ENCODE peak calls at places on chromosomes 1 and 21, in five cellular contexts. One of them, this sample, is unnamed.
A peak's percentile ranks its signal among the peaks of the same experiment; 100 is the strongest.

GRCh38 chr1:234658143-234658542 is 48.2 kb upstream of the IRF2BP2 start:
- DNase-seq in HCT116: peak; percentile 8
- DNase-seq in GM23248: peak; percentile 82
- DNase-seq in MM.1S: no peak
- DNase-seq in neural progenitor cell: peak; percentile 46
- DNase-seq in this sample: peak; percentile 44

GRCh38 chr1:120176092-120176855 is at the start of gene SEC22B:
- DNase-seq in HCT116: peak; percentile 94
- DNase-seq in GM23248: peak; percentile 96
- DNase-seq in MM.1S: peak; percentile 81
- DNase-seq in neural progenitor cell: peak; percentile 93
- DNase-seq in this sample: peak; percentile 92

GRCh38 chr1:204941415-204942338 is 71.0 kb downstream of the NFASC start:
- DNase-seq in HCT116: peak; percentile 34
- DNase-seq in GM23248: peak; percentile 78
- DNase-seq in MM.1S: peak; percentile 81
- DNase-seq in neural progenitor cell: peak; percentile 87
- DNase-seq in this sample: peak; percentile 78

GRCh38 chr1:206680279-206680678 is 4.4 kb upstream of the MAPKAPK2 start:
- DNase-seq in HCT116: no peak
- DNase-seq in GM23248: no peak
- DNase-seq in MM.1S: no peak
- DNase-seq in neural progenitor cell: no peak
- DNase-seq in this sample: no peak

GRCh38 chr21:29208044-29208665 is 77.7 kb downstream of the MAP3K7CL start:
- DNase-seq in HCT116: no peak
- DNase-seq in GM23248: no peak
- DNase-seq in MM.1S: no peak
- DNase-seq in neural progenitor cell: no peak
- DNase-seq in this sample: no peak

GRCh38 chr1:205504311-205505075 is at the start of gene CDK18:
- DNase-seq in HCT116: peak; percentile 73
- DNase-seq in GM23248: no peak
- DNase-seq in MM.1S: peak; percentile 74
- DNase-seq in neural progenitor cell: peak; percentile 85
- DNase-seq in this sample: peak; percentile 81

GRCh38 chr1:25037174-25038074 is 107.3 kb upstream of the RUNX3 start:
- DNase-seq in HCT116: peak; percentile 48
- DNase-seq in GM23248: peak; percentile 58
- DNase-seq in MM.1S: peak; percentile 58
- DNase-seq in neural progenitor cell: peak; percentile 70
- DNase-seq in this sample: peak; percentile 64

GRCh38 chr1:41582351-41582750 is 97.9 kb upstream of the EDN2 start:
- DNase-seq in HCT116: no peak
- DNase-seq in GM23248: no peak
- DNase-seq in MM.1S: no peak
- DNase-seq in neural progenitor cell: no peak
- DNase-seq in this sample: no peak

GRCh38 chr1:114395863-114396262 is 115.1 kb downstream of the TRIM33 start:
- DNase-seq in HCT116: no peak
- DNase-seq in GM23248: no peak
- DNase-seq in MM.1S: no peak
- DNase-seq in neural progenitor cell: no peak
- DNase-seq in this sample: no peak

GRCh38 chr1:235077163-235077540 is 51.5 kb downstream of the TOMM20 start:
- DNase-seq in HCT116: no peak
- DNase-seq in GM23248: no peak
- DNase-seq in MM.1S: no peak
- DNase-seq in neural progenitor cell: no peak
- DNase-seq in this sample: no peak

GRCh38 chr1:78005347-78005722 is 596 bp downstream of the DNAJB4 start:
- DNase-seq in HCT116: no peak
- DNase-seq in GM23248: no peak
- DNase-seq in MM.1S: no peak
- DNase-seq in neural progenitor cell: no peak
- DNase-seq in this sample: no peak

GRCh38 chr1:205226868-205227583 is 720 bp upstream of the TMCC2 start:
- DNase-seq in HCT116: peak; percentile 10
- DNase-seq in GM23248: peak; percentile 77
- DNase-seq in MM.1S: peak; percentile 21
- DNase-seq in neural progenitor cell: no peak
- DNase-seq in this sample: no peak

GRCh38 chr1:184945678-184946412 is 28.5 kb downstream of the NIBAN1 start:
- DNase-seq in HCT116: no peak
- DNase-seq in GM23248: peak; percentile 42
- DNase-seq in MM.1S: peak; percentile 39
- DNase-seq in neural progenitor cell: no peak
- DNase-seq in this sample: no peak

GRCh38 chr21:42632771-42633690 is 20.4 kb upstream of the PDE9A start:
- DNase-seq in HCT116: no peak
- DNase-seq in GM23248: no peak
- DNase-seq in MM.1S: no peak
- DNase-seq in neural progenitor cell: no peak
- DNase-seq in this sample: no peak

GRCh38 chr1:110390096-110390495 is 730 bp downstream of the SLC16A4 start:
- DNase-seq in HCT116: no peak
- DNase-seq in GM23248: peak; percentile 95
- DNase-seq in MM.1S: no peak
- DNase-seq in neural progenitor cell: peak; percentile 3
- DNase-seq in this sample: peak; percentile 62

GRCh38 chr1:27129225-27129624 is 25.7 kb downstream of the SLC9A1 start:
- DNase-seq in HCT116: no peak
- DNase-seq in GM23248: no peak
- DNase-seq in MM.1S: no peak
- DNase-seq in neural progenitor cell: no peak
- DNase-seq in this sample: no peak

GRCh38 chr1:31413405-31414005 is 492 bp downstream of the SERINC2 start:
- DNase-seq in HCT116: no peak
- DNase-seq in GM23248: peak; percentile 76
- DNase-seq in MM.1S: peak; percentile 19
- DNase-seq in neural progenitor cell: peak; percentile 70
- DNase-seq in this sample: peak; percentile 85

GRCh38 chr1:62241357-62242131 is 46.9 kb downstream of the L1TD1 start:
- DNase-seq in HCT116: no peak
- DNase-seq in GM23248: no peak
- DNase-seq in MM.1S: no peak
- DNase-seq in neural progenitor cell: no peak
- DNase-seq in this sample: no peak

GRCh38 chr1:68751723-68752122 is 254.8 kb upstream of the DEPDC1 start:
- DNase-seq in HCT116: no peak
- DNase-seq in GM23248: no peak
- DNase-seq in MM.1S: no peak
- DNase-seq in neural progenitor cell: no peak
- DNase-seq in this sample: no peak

GRCh38 chr1:230299148-230300006 is 126.8 kb downstream of the PGBD5 start:
- DNase-seq in HCT116: no peak
- DNase-seq in GM23248: peak; percentile 15
- DNase-seq in MM.1S: no peak
- DNase-seq in neural progenitor cell: no peak
- DNase-seq in this sample: peak; percentile 68

GRCh38 chr1:227949341-227949921 is 1.7 kb upstream of the WNT9A start:
- DNase-seq in HCT116: no peak
- DNase-seq in GM23248: no peak
- DNase-seq in MM.1S: no peak
- DNase-seq in neural progenitor cell: no peak
- DNase-seq in this sample: no peak

GRCh38 chr1:237237721-237238120 is 195.7 kb downstream of the RYR2 start:
- DNase-seq in HCT116: no peak
- DNase-seq in GM23248: no peak
- DNase-seq in MM.1S: no peak
- DNase-seq in neural progenitor cell: no peak
- DNase-seq in this sample: no peak

GRCh38 chr1:67171978-67172377 is 5.7 kb downstream of the IL23R start:
- DNase-seq in HCT116: no peak
- DNase-seq in GM23248: no peak
- DNase-seq in MM.1S: no peak
- DNase-seq in neural progenitor cell: no peak
- DNase-seq in this sample: no peak

GRCh38 chr21:45594721-45595489 is 48.6 kb upstream of the PCBP3 start:
- DNase-seq in HCT116: no peak
- DNase-seq in GM23248: no peak
- DNase-seq in MM.1S: no peak
- DNase-seq in neural progenitor cell: no peak
- DNase-seq in this sample: no peak

GRCh38 chr1:167904641-167905040 is 9.3 kb downstream of the ADCY10 start:
- DNase-seq in HCT116: no peak
- DNase-seq in GM23248: peak; percentile 75
- DNase-seq in MM.1S: no peak
- DNase-seq in neural progenitor cell: no peak
- DNase-seq in this sample: no peak

GRCh38 chr1:235430991-235431390 is 63.8 kb downstream of the TBCE start:
- DNase-seq in HCT116: no peak
- DNase-seq in GM23248: peak; percentile 4
- DNase-seq in MM.1S: no peak
- DNase-seq in neural progenitor cell: no peak
- DNase-seq in this sample: no peak

GRCh38 chr1:38489844-38490270 is 369.7 kb downstream of the RRAGC start:
- DNase-seq in HCT116: peak; percentile 64
- DNase-seq in GM23248: peak; percentile 18
- DNase-seq in MM.1S: peak; percentile 61
- DNase-seq in neural progenitor cell: peak; percentile 84
- DNase-seq in this sample: peak; percentile 30

GRCh38 chr1:158071106-158071505 is 77.7 kb downstream of the KIRREL1 start:
- DNase-seq in HCT116: no peak
- DNase-seq in GM23248: peak; percentile 29
- DNase-seq in MM.1S: no peak
- DNase-seq in neural progenitor cell: peak; percentile 29
- DNase-seq in this sample: no peak

GRCh38 chr1:207890136-207890738 is 20.7 kb downstream of the CD34 start:
- DNase-seq in HCT116: no peak
- DNase-seq in GM23248: peak; percentile 81
- DNase-seq in MM.1S: no peak
- DNase-seq in neural progenitor cell: no peak
- DNase-seq in this sample: no peak

GRCh38 chr1:115837386-115837761 is 3.6 kb downstream of the NHLH2 start:
- DNase-seq in HCT116: no peak
- DNase-seq in GM23248: no peak
- DNase-seq in MM.1S: no peak
- DNase-seq in neural progenitor cell: no peak
- DNase-seq in this sample: no peak

GRCh38 chr1:38420666-38421065 is 374.1 kb upstream of the POU3F1 start:
- DNase-seq in HCT116: no peak
- DNase-seq in GM23248: no peak
- DNase-seq in MM.1S: no peak
- DNase-seq in neural progenitor cell: peak; percentile 57
- DNase-seq in this sample: no peak

GRCh38 chr1:162822391-162823200 is 32.1 kb downstream of the HSD17B7 start:
- DNase-seq in HCT116: peak; percentile 13
- DNase-seq in GM23248: peak; percentile 34
- DNase-seq in MM.1S: no peak
- DNase-seq in neural progenitor cell: peak; percentile 64
- DNase-seq in this sample: peak; percentile 32

GRCh38 chr1:30029677-30030076 is 693.7 kb downstream of the MATN1 start:
- DNase-seq in HCT116: no peak
- DNase-seq in GM23248: no peak
- DNase-seq in MM.1S: no peak
- DNase-seq in neural progenitor cell: no peak
- DNase-seq in this sample: no peak
- TF ChIP-seq EZH2 in HCT116: no peak
- TF ChIP-seq EZH2 in GM23248: no peak
- TF ChIP-seq EZH2 in MM.1S: no peak
- TF ChIP-seq EZH2 in neural progenitor cell: no peak
- TF ChIP-seq EZH2 in this sample: no peak

GRCh38 chr1:232622981-232623380 is 7.0 kb downstream of the SIPA1L2 start:
- DNase-seq in HCT116: no peak
- DNase-seq in GM23248: no peak
- DNase-seq in MM.1S: no peak
- DNase-seq in neural progenitor cell: peak; percentile 74
- DNase-seq in this sample: peak; percentile 27
- TF ChIP-seq EZH2phosphoT487 in HCT116: no peak
- TF ChIP-seq EZH2phosphoT487 in GM23248: no peak
- TF ChIP-seq EZH2phosphoT487 in MM.1S: no peak
- TF ChIP-seq EZH2phosphoT487 in neural progenitor cell: no peak
- TF ChIP-seq EZH2phosphoT487 in this sample: no peak

DNA sequence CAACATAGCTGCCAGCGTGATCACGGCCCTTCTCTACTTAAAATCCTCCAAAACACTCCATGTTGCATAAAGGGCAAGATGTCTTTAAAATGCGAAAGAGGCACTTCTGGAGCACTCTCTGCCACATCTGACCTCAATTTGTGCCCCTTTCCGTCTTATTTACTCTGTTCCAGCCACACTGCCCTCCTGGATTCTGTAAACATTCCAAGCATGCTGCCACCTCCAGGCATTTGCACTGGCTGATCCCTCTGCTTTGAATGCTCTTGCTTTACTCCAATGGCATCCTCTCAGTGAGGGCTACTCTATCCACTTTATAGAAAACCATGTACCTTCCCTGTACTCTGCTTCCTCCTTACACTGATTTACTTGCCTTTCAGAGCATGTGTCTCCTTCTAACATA is 5.3 kb upstream of the RGS7 start:
- DNase-seq in HCT116: no peak
- DNase-seq in GM23248: no peak
- DNase-seq in MM.1S: no peak
- DNase-seq in neural progenitor cell: no peak
- DNase-seq in this sample: no peak
- TF ChIP-seq EZH2 in HCT116: no peak
- TF ChIP-seq EZH2 in GM23248: no peak
- TF ChIP-seq EZH2 in MM.1S: no peak
- TF ChIP-seq EZH2 in neural progenitor cell: no peak
- TF ChIP-seq EZH2 in this sample: no peak

DNA sequence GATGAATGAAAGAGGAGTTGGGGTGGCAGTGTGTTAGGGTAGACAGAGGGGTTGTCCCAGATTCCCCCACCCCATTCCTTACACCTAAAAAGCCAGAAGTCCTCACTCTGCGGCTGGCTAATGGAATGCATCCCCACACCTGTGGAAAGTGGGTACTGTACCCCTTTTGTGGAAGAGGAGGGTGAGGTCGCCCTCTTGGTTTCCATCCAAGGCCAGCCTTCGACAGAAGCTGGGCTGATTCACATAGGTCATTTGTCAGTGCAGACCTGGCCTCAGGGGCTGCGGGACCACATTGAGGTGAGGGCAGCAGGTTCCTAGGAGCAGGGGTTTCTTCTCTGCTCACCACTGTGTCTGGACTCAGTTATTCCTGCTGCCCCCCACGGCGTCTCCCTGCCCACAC is 671.6 kb downstream of the MATN1 start:
- DNase-seq in HCT116: no peak
- DNase-seq in GM23248: no peak
- DNase-seq in MM.1S: no peak
- DNase-seq in neural progenitor cell: no peak
- DNase-seq in this sample: no peak
- TF ChIP-seq EZH2phosphoT487 in HCT116: no peak
- TF ChIP-seq EZH2phosphoT487 in GM23248: no peak
- TF ChIP-seq EZH2phosphoT487 in MM.1S: no peak
- TF ChIP-seq EZH2phosphoT487 in neural progenitor cell: no peak
- TF ChIP-seq EZH2phosphoT487 in this sample: no peak

GRCh38 chr1:201889092-201889968 is 632 bp downstream of the SHISA4 start:
- DNase-seq in HCT116: no peak
- DNase-seq in GM23248: no peak
- DNase-seq in MM.1S: no peak
- DNase-seq in neural progenitor cell: no peak
- DNase-seq in this sample: no peak
- TF ChIP-seq EZH2 in HCT116: no peak
- TF ChIP-seq EZH2 in GM23248: no peak
- TF ChIP-seq EZH2 in MM.1S: no peak
- TF ChIP-seq EZH2 in neural progenitor cell: no peak
- TF ChIP-seq EZH2 in this sample: no peak